ENCODE peak calls at places on chromosomes 6 and 20, in five cellular contexts. Z is fibroblast of the aortic adventitia, F is RWPE1, M is kidney, U is brain microvascular endothelial cell. Q is an unnamed sample.

GRCh38 chr6:37985355-37985754 is 165.8 kb downstream of the ZFAND3 start:
- DNase-seq in Z (no peak), M (no peak), U (no peak), F (no peak), Q (peak; percentile 75)

GRCh38 chr6:19836799-19837510 is at the start of gene ID4:
- DNase-seq in U (peak; percentile 95), M (peak; percentile 99), Z (peak; percentile 97), F (no peak), Q (peak; percentile 99)

GRCh38 chr20:61954276-61955021 is 111.2 kb downstream of the TAF4 start:
- DNase-seq in F (no peak), U (no peak), M (peak; percentile 62), Z (no peak), Q (peak; percentile 73)

GRCh38 chr6:13794184-13794583 is 20.2 kb downstream of the MCUR1 start:
- DNase-seq in U (peak; percentile 79), F (no peak), Z (peak; percentile 94), M (no peak), Q (no peak)

GRCh38 chr6:34671362-34671761 is 25.2 kb downstream of the ILRUN start:
- DNase-seq in M (no peak), Z (peak; percentile 61), U (no peak), F (no peak), Q (no peak)

GRCh38 chr6:126625019-126625418 is 285.1 kb downstream of the CENPW start:
- DNase-seq in U (peak; percentile 43), F (peak; percentile 3), M (no peak), Z (peak; percentile 63), Q (no peak)

GRCh38 chr20:62376112-62377063 is 9.3 kb upstream of the LAMA5 start:
- DNase-seq in Z (peak; percentile 45), M (no peak), F (no peak), U (no peak), Q (no peak)

GRCh38 chr6:116564296-116564695 is 7.0 kb upstream of the RWDD1 start:
- DNase-seq in Z (no peak), M (no peak), U (no peak), F (no peak), Q (no peak)

GRCh38 chr6:110878751-110879539 is 4.4 kb downstream of the AMD1 start:
- DNase-seq in U (peak; percentile 32), Z (peak; percentile 59), M (no peak), F (no peak), Q (no peak)

GRCh38 chr6:449486-450419 is 58.2 kb downstream of the IRF4 start:
- DNase-seq in F (no peak), Z (no peak), M (no peak), U (no peak), Q (no peak)

GRCh38 chr6:123117145-123117908 is 121.3 kb downstream of the CLVS2 start:
- DNase-seq in U (no peak), Z (no peak), M (no peak), F (no peak), Q (no peak)

GRCh38 chr6:123116370-123116769 is 120.3 kb downstream of the CLVS2 start:
- DNase-seq in F (no peak), Z (no peak), U (no peak), M (no peak), Q (no peak)

DNA sequence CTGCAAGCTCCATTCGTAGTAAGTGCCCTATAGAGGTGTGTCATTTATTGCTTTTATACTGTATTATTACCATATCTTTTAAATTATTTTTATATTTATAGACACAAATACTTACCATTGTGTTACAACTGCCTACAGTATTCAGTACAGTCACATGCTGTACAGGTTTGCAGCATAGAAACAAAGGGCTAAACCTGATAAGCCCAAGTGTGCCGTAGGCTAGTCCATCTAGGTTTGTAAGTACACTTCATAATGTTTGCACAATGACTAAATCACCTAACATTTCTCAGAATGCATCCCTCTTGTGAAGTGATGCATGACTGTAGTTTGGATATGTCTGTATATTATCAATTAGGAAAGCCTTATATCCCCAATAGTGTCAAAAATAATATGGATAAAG is 122.8 kb downstream of the CLVS2 start:
- DNase-seq in M (no peak), U (no peak), Z (no peak), F (peak; percentile 14), Q (no peak)
- TF ChIP-seq CTCF in M (no peak), U (no peak), Z (no peak), F (no peak), Q (no peak)

GRCh38 chr20:42181064-42181463 is 562.9 kb upstream of the CHD6 start:
- DNase-seq in Z (no peak), M (no peak), U (no peak), F (no peak), Q (no peak)
- TF ChIP-seq CTCF in Z (no peak), M (no peak), U (no peak), F (no peak), Q (no peak)

GRCh38 chr20:11755071-11755881 is 162.4 kb upstream of the BTBD3 start:
- DNase-seq in U (no peak), M (no peak), Z (peak; percentile 50), F (no peak), Q (no peak)
- TF ChIP-seq CTCF in U (no peak), M (no peak), Z (no peak), F (no peak), Q (peak; percentile 53)

DNA sequence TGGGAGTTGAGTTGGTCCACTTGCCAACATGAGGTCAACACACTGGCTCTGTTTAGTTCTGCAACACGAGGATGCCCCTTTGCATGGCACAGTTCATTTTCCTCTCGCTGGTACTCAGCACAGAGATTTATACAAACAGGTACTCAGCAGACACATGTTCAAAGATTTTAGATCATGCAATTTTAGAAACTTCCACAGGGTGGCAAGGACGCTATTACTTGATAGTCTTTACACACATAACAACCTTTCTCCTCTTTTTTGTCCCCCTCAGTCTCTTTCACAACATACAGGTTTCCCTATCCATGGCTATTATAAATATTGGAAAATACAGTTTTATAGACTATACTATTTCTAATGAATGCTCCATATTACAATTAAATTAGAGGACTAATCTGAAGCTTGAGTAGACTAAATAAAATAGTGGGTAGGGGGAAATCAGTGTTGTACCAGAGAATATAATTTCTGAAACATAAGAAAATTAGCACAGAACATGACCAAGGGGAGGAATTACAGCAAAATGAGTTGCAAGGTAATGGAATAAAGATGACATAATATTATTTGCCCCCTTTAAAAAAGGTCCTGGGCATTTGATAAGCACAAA is 331.8 kb upstream of the BTBD3 start:
- DNase-seq in Z (peak; percentile 15), U (peak; percentile 7), M (no peak), F (peak; percentile 9), Q (no peak)
- TF ChIP-seq CTCF in Z (peak; percentile 22), U (peak; percentile 47), M (peak; percentile 25), F (peak; percentile 42), Q (peak; percentile 81)

DNA sequence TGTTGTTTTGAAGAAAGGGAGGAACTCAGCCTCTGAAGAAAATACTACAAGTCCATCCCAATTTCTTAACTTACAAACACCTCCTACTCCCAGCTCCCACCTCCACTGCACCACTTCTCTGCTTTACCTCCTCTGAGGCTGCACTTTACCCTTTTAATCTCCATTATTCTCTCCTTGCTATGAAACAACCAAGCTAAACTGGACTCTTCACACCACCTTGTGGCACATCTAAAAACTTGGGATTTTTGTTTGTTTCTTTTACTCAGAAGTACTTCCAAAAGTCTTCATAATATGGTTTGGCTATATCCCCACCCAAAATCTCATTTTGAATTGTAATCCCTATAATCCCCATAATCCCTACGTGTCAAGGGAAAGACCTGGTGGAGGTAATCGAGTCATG is 142.2 kb downstream of the MOXD1 start:
- DNase-seq in Z (peak; percentile 69), M (no peak), F (no peak), U (peak; percentile 40), Q (no peak)
- TF ChIP-seq CTCF in Z (peak; percentile 51), M (peak; percentile 18), F (no peak), U (peak; percentile 51), Q (peak; percentile 79)

Q was measured in chondrocyte.